ENCODE peak calls at places on chromosomes 16 and 17, in seven cellular contexts. U is GM23248, B is H9, X is iPS DF 6.9, N is astrocyte, P is right cardiac atrium, F is ascending aorta. H is an unnamed sample. For H3K4me1, the result is how much of the 10 kb centered on the place peaks cover.

GRCh38 chr16:50394215-50394802 is 25.5 kb upstream of the BRD7 start:
- DNase-seq in U (no peak), B (no peak), X (no peak), N (no peak), P (no peak), F (no peak), H (no peak)

GRCh38 chr16:49649013-49649785 is 206.7 kb downstream of the ZNF423 start:
- DNase-seq in U (peak), B (no peak), X (no peak), N (peak), P (peak), F (no peak), H (no peak)

GRCh38 chr17:80600586-80600985 is 55.9 kb downstream of the RPTOR start:
- DNase-seq in U (no peak), B (no peak), X (no peak), N (no peak), P (no peak), F (no peak), H (no peak)

GRCh38 chr16:57235128-57236092 is 9.6 kb upstream of the ARL2BP start:
- DNase-seq in U (peak), B (no peak), X (no peak), N (peak), P (no peak), F (no peak), H (no peak)

GRCh38 chr17:45093444-45094110 is 32.5 kb downstream of the NMT1 start:
- DNase-seq in U (peak), B (no peak), X (no peak), N (peak), P (peak), F (no peak), H (no peak)

GRCh38 chr16:76294691-76295214 is 17.6 kb downstream of the CNTNAP4 start:
- DNase-seq in U (no peak), B (no peak), X (no peak), N (no peak), P (no peak), F (no peak), H (no peak)

GRCh38 chr16:30185141-30185682 is 1.8 kb downstream of the CORO1A start:
- DNase-seq in U (no peak), B (no peak), X (no peak), N (no peak), P (peak), F (no peak), H (no peak)

GRCh38 chr16:7344806-7345416 is 12.3 kb downstream of the RBFOX1 start:
- DNase-seq in U (no peak), B (no peak), X (no peak), N (no peak), P (peak), F (no peak), H (no peak)

GRCh38 chr17:67819722-67820121 is 5.6 kb upstream of the BPTF start:
- DNase-seq in U (no peak), B (no peak), X (no peak), N (no peak), P (no peak), F (no peak), H (no peak)

GRCh38 chr16:87550510-87550961 is 51.8 kb upstream of the JPH3 start:
- DNase-seq in U (peak), B (peak), X (no peak), N (no peak), P (peak), F (no peak), H (no peak)

GRCh38 chr17:75828051-75828400 is 16.2 kb downstream of the UNC13D start:
- DNase-seq in U (no peak), B (no peak), X (no peak), N (no peak), P (no peak), F (no peak), H (no peak)

GRCh38 chr16:48041861-48042435 is 113.8 kb downstream of the ABCC12 start:
- DNase-seq in U (no peak), B (peak), X (peak), N (no peak), P (no peak), F (no peak), H (no peak)

GRCh38 chr16:47970291-47970931 is 185.4 kb downstream of the ABCC12 start:
- DNase-seq in U (peak), B (no peak), X (peak), N (peak), P (no peak), F (no peak), H (no peak)

GRCh38 chr17:1009411-1010085 is 12.6 kb downstream of the TIMM22 start:
- DNase-seq in U (no peak), B (no peak), X (no peak), N (no peak), P (peak), F (no peak), H (no peak)

GRCh38 chr16:57941016-57941656 is 29.8 kb downstream of the CNGB1 start:
- DNase-seq in U (peak), B (no peak), X (no peak), N (peak), P (peak), F (no peak), H (no peak)

GRCh38 chr17:69326302-69327059 is 452 bp downstream of the ABCA5 start:
- DNase-seq in U (peak), B (no peak), X (no peak), N (peak), P (no peak), F (no peak), H (no peak)

DNA sequence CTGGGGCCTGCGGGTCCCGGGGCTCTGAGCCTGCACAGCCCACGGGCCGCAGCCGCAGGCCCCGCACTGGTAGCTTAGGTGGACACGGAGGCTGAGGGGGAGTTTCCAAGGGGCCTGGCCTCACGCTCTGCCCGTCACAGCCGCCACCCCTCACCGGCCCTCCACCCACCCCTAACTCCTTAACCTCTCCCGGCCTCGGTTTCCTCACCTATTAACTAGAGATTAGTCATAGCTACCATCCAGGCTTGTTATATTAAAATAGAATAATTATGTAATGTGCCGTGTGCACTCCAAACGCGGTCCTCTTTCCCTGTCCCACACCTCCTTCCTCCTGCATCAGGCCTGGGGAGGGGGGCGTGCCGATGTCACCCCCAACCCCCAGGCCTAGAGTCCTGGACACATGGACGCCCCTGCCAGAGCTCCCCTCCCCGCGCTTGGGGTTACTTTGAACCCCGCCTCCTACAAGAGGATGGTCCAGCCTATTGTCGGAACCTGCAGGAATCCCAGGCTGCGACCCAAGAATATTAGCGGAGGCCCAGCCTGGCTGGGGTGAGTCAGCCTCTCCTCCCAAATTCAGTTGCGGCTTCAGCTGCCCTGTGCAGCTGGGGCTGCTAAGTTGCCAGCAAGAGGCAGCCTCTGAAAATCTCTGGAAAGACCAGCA is 17.3 kb downstream of the SOCS3 start:
- DNase-seq in U (peak), B (peak), X (no peak), N (peak), P (peak), F (peak), H (no peak)
- H3K4me1 ChIP-seq in U (under half), B (under half), X (under half), N (under half), P (under half), F (under half), H (under half)

GRCh38 chr16:561957-562938 is 2.1 kb downstream of the PRR35 start:
- DNase-seq in U (no peak), B (no peak), X (no peak), N (no peak), P (no peak), F (no peak), H (no peak)
- H3K4me1 ChIP-seq in U (under half), B (under half), X (under half), N (under half), P (under half), F (under half), H (under half)

GRCh38 chr17:50198026-50198669 is 3.3 kb downstream of the COL1A1 start:
- DNase-seq in U (peak), B (no peak), X (no peak), N (no peak), P (peak), F (no peak), H (no peak)
- H3K4me1 ChIP-seq in U (half or more), B (under half), X (under half), N (half or more), P (under half), F (under half), H (half or more)

GRCh38 chr16:10936585-10936984 is 5.7 kb downstream of the DEXI start:
- DNase-seq in U (no peak), B (no peak), X (no peak), N (no peak), P (no peak), F (no peak), H (no peak)
- H3K4me1 ChIP-seq in U (under half), B (under half), X (under half), N (under half), P (under half), F (under half), H (half or more)

GRCh38 chr16:78647019-78647418 is 547.6 kb downstream of the WWOX start:
- DNase-seq in U (no peak), B (no peak), X (no peak), N (no peak), P (peak), F (no peak), H (no peak)
- H3K4me1 ChIP-seq in U (under half), B (under half), X (under half), N (under half), P (under half), F (under half), H (under half)

GRCh38 chr17:13918247-13918646 is 151.1 kb upstream of the COX10 start:
- DNase-seq in U (no peak), B (no peak), X (no peak), N (no peak), P (no peak), F (no peak), H (no peak)
- H3K4me1 ChIP-seq in U (under half), B (under half), X (under half), N (under half), P (under half), F (under half), H (under half)

GRCh38 chr16:81242977-81243618 is 4.6 kb downstream of the BCO1 start:
- DNase-seq in U (no peak), B (no peak), X (no peak), N (no peak), P (no peak), F (no peak), H (no peak)
- H3K4me1 ChIP-seq in U (under half), B (under half), X (under half), N (under half), P (under half), F (under half), H (under half)

H was measured in vagina.